ENCODE peak calls at places on chromosomes 13 and 19, in six cellular contexts. K is left ventricle myocardium inferior; M is BJ; A is CD8-positive, alpha-beta T cell; Y is GM23248; P is kidney epithelial cell. E is an unnamed sample. For H3K27me3, the result is how much of the 10 kb centered on the place peaks cover.

GRCh38 chr19:29845576-29846176 is 33.9 kb downstream of the CCNE1 start:
- DNase-seq in Y (peak), M (no peak), A (no peak), K (no peak), P (no peak), E (peak)

GRCh38 chr13:93309886-93310520 is 83.4 kb downstream of the GPC6 start:
- DNase-seq in Y (peak), K (no peak), M (no peak), P (peak), A (no peak), E (peak)

GRCh38 chr19:30314056-30314804 is 58.0 kb upstream of the ZNF536 start:
- DNase-seq in K (no peak), P (no peak), Y (no peak), A (no peak), M (no peak), E (no peak)

GRCh38 chr19:44745386-44745831 is 3.1 kb upstream of the BCL3 start:
- DNase-seq in M (peak), Y (peak), P (no peak), A (no peak), K (peak), E (no peak)

GRCh38 chr13:37429976-37430375 is 168.6 kb downstream of the POSTN start:
- DNase-seq in K (no peak), M (peak), A (no peak), P (no peak), Y (peak), E (peak)

GRCh38 chr19:50759886-50760285 is 10.4 kb upstream of the GPR32 start:
- DNase-seq in M (no peak), P (no peak), A (no peak), Y (peak), K (no peak), E (peak)

GRCh38 chr19:8511573-8512101 is 2.3 kb downstream of the ZNF414 start:
- DNase-seq in A (no peak), M (no peak), P (no peak), Y (no peak), K (no peak), E (no peak)

GRCh38 chr19:10878253-10878652 is 6.9 kb downstream of the CARM1 start:
- DNase-seq in P (no peak), A (no peak), K (no peak), Y (no peak), M (no peak), E (no peak)

GRCh38 chr19:10611907-10612306 is 13.4 kb upstream of the SLC44A2 start:
- DNase-seq in M (no peak), K (no peak), P (no peak), A (no peak), Y (no peak), E (no peak)

GRCh38 chr19:41364546-41365391 is 820 bp upstream of the B9D2 start:
- DNase-seq in M (no peak), P (no peak), A (no peak), K (no peak), Y (no peak), E (no peak)

DNA sequence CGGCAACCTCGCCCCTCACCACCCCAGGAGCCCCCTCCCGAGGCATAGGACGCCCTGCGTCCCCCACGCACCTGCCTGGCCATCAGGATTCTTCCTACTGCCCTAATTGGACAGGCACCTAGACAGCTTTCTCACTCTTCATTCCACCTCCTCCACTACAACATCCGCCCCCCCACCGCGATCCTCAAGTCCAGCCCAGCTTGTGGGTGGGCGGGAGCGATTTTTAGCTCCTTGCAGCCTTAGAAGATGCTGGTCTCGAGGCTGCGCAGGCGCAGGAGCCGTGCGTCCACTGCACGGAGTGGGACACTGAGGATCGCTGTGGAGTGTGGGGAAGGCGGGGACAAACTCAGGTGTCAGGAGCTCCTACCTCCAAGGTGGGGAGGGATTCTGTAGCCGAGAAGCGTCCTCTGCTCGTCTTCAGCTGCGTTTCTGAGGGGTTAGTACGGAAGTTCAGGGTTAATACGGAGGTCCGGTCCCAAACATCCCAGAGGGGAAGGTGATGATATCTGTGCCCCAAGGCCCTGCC is at the start of gene RTBDN:
- DNase-seq in A (no peak), Y (peak), M (no peak), K (no peak), P (no peak), E (no peak)
- H3K4me3 ChIP-seq in A (no peak), Y (peak), M (peak), K (peak), P (peak), E (peak)

DNA sequence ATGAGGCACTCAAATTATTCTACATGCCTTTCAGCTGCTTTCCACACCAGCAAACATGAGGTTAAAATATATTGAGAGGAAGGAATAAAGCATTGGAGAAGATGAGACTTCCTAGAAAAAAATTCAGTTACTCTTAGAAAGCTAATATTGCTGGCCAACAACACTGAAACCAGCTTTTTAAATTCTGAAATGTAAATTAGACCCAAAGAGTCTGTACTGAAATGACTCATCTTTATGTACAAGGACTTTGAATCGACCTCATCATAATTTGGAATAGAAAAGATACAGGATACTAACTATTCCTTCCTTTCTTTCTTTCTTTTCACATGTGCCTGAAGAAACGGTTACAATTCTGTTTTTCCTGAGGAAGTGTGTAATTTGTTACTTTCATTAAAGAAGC is 6.5 kb upstream of the HSPH1 start:
- DNase-seq in M (no peak), Y (no peak), P (no peak), A (no peak), K (no peak), E (no peak)
- H3K27me3 ChIP-seq in M (under half), Y (under half), P (under half), A (under half), K (under half), E (under half)

GRCh38 chr19:1438035-1438932 is at the start of gene RPS15:
- DNase-seq in Y (peak), A (peak), K (peak), P (peak), M (peak), E (peak)

GRCh38 chr19:1435378-1435989 is 2.7 kb upstream of the RPS15 start:
- DNase-seq in K (no peak), M (no peak), A (no peak), P (no peak), Y (no peak), E (no peak)

GRCh38 chr19:1438933-1439358 is 750 bp downstream of the RPS15 start:
- DNase-seq in A (no peak), K (no peak), P (no peak), Y (peak), M (no peak), E (no peak)

GRCh38 chr19:1440418-1440801 is 2.2 kb downstream of the RPS15 start:
- DNase-seq in A (no peak), P (no peak), K (no peak), M (no peak), Y (no peak), E (no peak)

DNA sequence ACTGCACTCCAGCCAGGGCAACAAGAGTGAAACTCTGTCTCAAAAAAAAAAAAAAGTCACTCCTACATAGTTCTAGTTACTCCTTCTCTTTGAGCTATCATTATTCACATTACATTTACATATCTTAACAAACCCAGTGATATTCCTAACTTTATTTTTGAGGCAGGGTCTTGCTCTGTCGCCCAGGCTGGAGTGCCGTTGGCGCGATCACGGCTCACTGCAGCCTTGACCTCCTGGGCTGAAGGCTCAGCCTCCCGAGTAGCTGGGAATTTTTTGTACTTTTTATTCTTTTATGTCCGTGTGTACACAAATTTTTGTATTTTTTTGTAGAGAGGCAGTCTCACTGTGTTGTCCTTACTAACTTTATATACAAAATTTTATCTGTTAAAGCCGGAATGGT is 587 bp upstream of the RPS15 start:
- DNase-seq in M (no peak), Y (no peak), K (no peak), P (no peak), A (no peak), E (no peak)
- H3K4me3 ChIP-seq in M (no peak), Y (peak), K (peak), P (no peak), A (peak), E (no peak)

DNA sequence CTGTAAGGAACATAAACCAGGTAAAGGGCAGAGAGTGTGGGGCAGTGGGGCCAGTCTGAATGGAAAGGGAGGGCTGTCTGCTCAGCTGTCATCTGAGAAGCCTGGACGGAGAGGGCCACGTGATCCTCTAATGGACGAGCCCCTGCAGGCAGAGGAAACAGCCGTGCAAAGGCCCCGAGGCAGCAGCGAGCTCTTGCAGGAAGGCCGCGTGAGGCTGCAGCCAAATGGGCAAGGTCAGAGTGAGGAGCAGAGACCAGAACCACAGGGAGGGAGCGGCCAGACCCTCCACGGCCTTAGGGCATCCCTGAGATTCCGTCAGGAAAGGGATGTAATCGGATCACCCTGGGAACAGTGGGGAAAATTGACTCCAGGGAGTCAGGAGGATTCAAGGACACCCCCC is 4.4 kb downstream of the LILRB4 start:
- DNase-seq in P (no peak), Y (no peak), K (no peak), M (no peak), A (no peak), E (no peak)
- H3K27me3 ChIP-seq in P (under half), Y (under half), K (under half), M (under half), A (under half), E (under half)

E was measured in brain microvascular endothelial cell.